ENCODE peak calls at places on chromosome 10, in nine cellular contexts. One of them, this sample, is unnamed.

GRCh38 chr10:93874309-93875031 is 19.3 kb upstream of the SLC35G1 start:
- DNase-seq in fibroblast of the aortic adventitia: no peak
- DNase-seq in OCI-LY7: no peak
- DNase-seq in adrenal gland: no peak
- DNase-seq in uterus: no peak
- DNase-seq in esophagus muscularis mucosa: no peak
- DNase-seq in AG04449: no peak
- DNase-seq in tibial nerve: no peak
- DNase-seq in mammary epithelial cell: no peak
- DNase-seq in this sample: no peak

GRCh38 chr10:127527891-127528290 is 21.2 kb upstream of the NPS start:
- DNase-seq in AG04449: no peak
- DNase-seq in tibial nerve: no peak
- DNase-seq in adrenal gland: no peak
- DNase-seq in uterus: peak; percentile 42
- DNase-seq in esophagus muscularis mucosa: peak; percentile 91
- DNase-seq in fibroblast of the aortic adventitia: no peak
- DNase-seq in OCI-LY7: no peak
- DNase-seq in mammary epithelial cell: no peak
- DNase-seq in this sample: no peak

GRCh38 chr10:104316321-104317099 is 21.8 kb downstream of the ITPRIP start:
- DNase-seq in fibroblast of the aortic adventitia: no peak
- DNase-seq in tibial nerve: no peak
- DNase-seq in uterus: no peak
- DNase-seq in adrenal gland: no peak
- DNase-seq in AG04449: no peak
- DNase-seq in mammary epithelial cell: no peak
- DNase-seq in esophagus muscularis mucosa: no peak
- DNase-seq in OCI-LY7: no peak
- DNase-seq in this sample: no peak

GRCh38 chr10:62437696-62438095 is 63.5 kb downstream of the ZNF365 start:
- DNase-seq in fibroblast of the aortic adventitia: peak; percentile 89
- DNase-seq in uterus: no peak
- DNase-seq in esophagus muscularis mucosa: no peak
- DNase-seq in OCI-LY7: peak; percentile 78
- DNase-seq in adrenal gland: peak; percentile 22
- DNase-seq in tibial nerve: no peak
- DNase-seq in AG04449: peak; percentile 69
- DNase-seq in mammary epithelial cell: peak; percentile 79
- DNase-seq in this sample: no peak

GRCh38 chr10:24350111-24350921 is 141.4 kb downstream of the KIAA1217 start:
- DNase-seq in adrenal gland: no peak
- DNase-seq in OCI-LY7: no peak
- DNase-seq in AG04449: peak; percentile 71
- DNase-seq in tibial nerve: no peak
- DNase-seq in fibroblast of the aortic adventitia: peak; percentile 74
- DNase-seq in esophagus muscularis mucosa: no peak
- DNase-seq in uterus: no peak
- DNase-seq in mammary epithelial cell: no peak
- DNase-seq in this sample: no peak

GRCh38 chr10:127906548-127907377 is at the start of gene PTPRE:
- DNase-seq in uterus: peak; percentile 53
- DNase-seq in fibroblast of the aortic adventitia: peak; percentile 16
- DNase-seq in esophagus muscularis mucosa: peak; percentile 91
- DNase-seq in tibial nerve: no peak
- DNase-seq in adrenal gland: peak; percentile 84
- DNase-seq in OCI-LY7: no peak
- DNase-seq in mammary epithelial cell: peak; percentile 66
- DNase-seq in AG04449: no peak
- DNase-seq in this sample: no peak

GRCh38 chr10:25869067-25869591 is 64.9 kb upstream of the MYO3A start:
- DNase-seq in uterus: no peak
- DNase-seq in mammary epithelial cell: no peak
- DNase-seq in esophagus muscularis mucosa: no peak
- DNase-seq in OCI-LY7: no peak
- DNase-seq in adrenal gland: no peak
- DNase-seq in tibial nerve: no peak
- DNase-seq in fibroblast of the aortic adventitia: no peak
- DNase-seq in AG04449: no peak
- DNase-seq in this sample: no peak

GRCh38 chr10:50260791-50261281 is 9.5 kb upstream of the ASAH2 start:
- DNase-seq in adrenal gland: no peak
- DNase-seq in esophagus muscularis mucosa: no peak
- DNase-seq in uterus: no peak
- DNase-seq in AG04449: no peak
- DNase-seq in mammary epithelial cell: peak; percentile 27
- DNase-seq in tibial nerve: no peak
- DNase-seq in fibroblast of the aortic adventitia: no peak
- DNase-seq in OCI-LY7: peak; percentile 37
- DNase-seq in this sample: peak; percentile 6

GRCh38 chr10:125201108-125201524 is 40.8 kb upstream of the CTBP2 start:
- DNase-seq in mammary epithelial cell: peak; percentile 92
- DNase-seq in uterus: no peak
- DNase-seq in AG04449: no peak
- DNase-seq in adrenal gland: no peak
- DNase-seq in tibial nerve: no peak
- DNase-seq in esophagus muscularis mucosa: no peak
- DNase-seq in OCI-LY7: no peak
- DNase-seq in fibroblast of the aortic adventitia: no peak
- DNase-seq in this sample: peak; percentile 95

GRCh38 chr10:4371691-4372295 is 454.2 kb upstream of the AKR1E2 start:
- DNase-seq in uterus: no peak
- DNase-seq in fibroblast of the aortic adventitia: no peak
- DNase-seq in mammary epithelial cell: no peak
- DNase-seq in tibial nerve: no peak
- DNase-seq in OCI-LY7: no peak
- DNase-seq in AG04449: no peak
- DNase-seq in esophagus muscularis mucosa: no peak
- DNase-seq in adrenal gland: no peak
- DNase-seq in this sample: no peak

GRCh38 chr10:4372601-4373000 is 453.4 kb upstream of the AKR1E2 start:
- DNase-seq in uterus: no peak
- DNase-seq in adrenal gland: no peak
- DNase-seq in tibial nerve: no peak
- DNase-seq in mammary epithelial cell: no peak
- DNase-seq in fibroblast of the aortic adventitia: peak; percentile 99
- DNase-seq in esophagus muscularis mucosa: no peak
- DNase-seq in AG04449: peak; percentile 91
- DNase-seq in OCI-LY7: no peak
- DNase-seq in this sample: no peak

DNA sequence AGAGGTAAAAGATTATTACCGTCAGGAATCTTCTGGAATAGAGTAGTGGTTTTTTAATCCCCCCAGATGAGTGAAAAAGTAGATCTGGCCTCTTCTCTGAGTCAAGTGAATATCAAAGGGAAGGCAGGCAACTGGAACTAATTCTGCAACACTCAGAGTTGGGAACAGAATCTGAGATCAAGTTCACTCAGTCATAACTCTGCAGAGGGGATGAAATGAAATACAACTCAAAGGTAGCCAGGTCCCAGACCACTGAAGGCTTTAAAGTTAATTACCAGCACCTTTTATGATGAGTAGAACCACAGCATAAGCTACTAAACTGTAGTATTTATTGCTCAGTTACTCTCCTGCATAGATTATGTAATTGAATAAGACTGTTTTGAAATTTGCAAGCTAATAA is 455.6 kb upstream of the AKR1E2 start:
- DNase-seq in AG04449: no peak
- DNase-seq in tibial nerve: no peak
- DNase-seq in mammary epithelial cell: no peak
- DNase-seq in fibroblast of the aortic adventitia: no peak
- DNase-seq in uterus: no peak
- DNase-seq in adrenal gland: no peak
- DNase-seq in OCI-LY7: no peak
- DNase-seq in esophagus muscularis mucosa: no peak
- DNase-seq in this sample: no peak
- H3K4me3 ChIP-seq in AG04449: no peak overlapping the region
- H3K4me3 ChIP-seq in tibial nerve: no peak overlapping the region
- H3K4me3 ChIP-seq in mammary epithelial cell: no peak overlapping the region
- H3K4me3 ChIP-seq in fibroblast of the aortic adventitia: no peak overlapping the region
- H3K4me3 ChIP-seq in uterus: no peak overlapping the region
- H3K4me3 ChIP-seq in adrenal gland: no peak overlapping the region
- H3K4me3 ChIP-seq in OCI-LY7: no peak overlapping the region
- H3K4me3 ChIP-seq in esophagus muscularis mucosa: no peak overlapping the region
- H3K4me3 ChIP-seq in this sample: no peak overlapping the region

GRCh38 chr10:31320598-31321211 is 1.7 kb downstream of the ZEB1 start:
- DNase-seq in AG04449: no peak
- DNase-seq in tibial nerve: peak; percentile 32
- DNase-seq in adrenal gland: peak; percentile 37
- DNase-seq in esophagus muscularis mucosa: no peak
- DNase-seq in uterus: peak; percentile 63
- DNase-seq in mammary epithelial cell: peak; percentile 38
- DNase-seq in fibroblast of the aortic adventitia: peak; percentile 72
- DNase-seq in OCI-LY7: peak; percentile 70
- DNase-seq in this sample: no peak
- TF ChIP-seq CTCF in AG04449: no peak
- TF ChIP-seq CTCF in tibial nerve: no peak
- TF ChIP-seq CTCF in adrenal gland: no peak
- TF ChIP-seq CTCF in esophagus muscularis mucosa: peak; percentile 16
- TF ChIP-seq CTCF in uterus: peak; percentile 56
- TF ChIP-seq CTCF in mammary epithelial cell: no peak
- TF ChIP-seq CTCF in fibroblast of the aortic adventitia: peak; percentile 13
- TF ChIP-seq CTCF in OCI-LY7: peak; percentile 32
- TF ChIP-seq CTCF in this sample: peak; percentile 2

GRCh38 chr10:77501152-77501845 is 136.3 kb downstream of the KCNMA1 start:
- DNase-seq in fibroblast of the aortic adventitia: peak; percentile 90
- DNase-seq in tibial nerve: no peak
- DNase-seq in uterus: peak; percentile 40
- DNase-seq in adrenal gland: peak; percentile 49
- DNase-seq in mammary epithelial cell: peak; percentile 78
- DNase-seq in AG04449: peak; percentile 82
- DNase-seq in esophagus muscularis mucosa: no peak
- DNase-seq in OCI-LY7: no peak
- DNase-seq in this sample: no peak

GRCh38 chr10:77504870-77505257 is 132.7 kb downstream of the KCNMA1 start:
- DNase-seq in AG04449: no peak
- DNase-seq in uterus: no peak
- DNase-seq in OCI-LY7: no peak
- DNase-seq in fibroblast of the aortic adventitia: no peak
- DNase-seq in mammary epithelial cell: peak; percentile 98
- DNase-seq in tibial nerve: no peak
- DNase-seq in esophagus muscularis mucosa: no peak
- DNase-seq in adrenal gland: no peak
- DNase-seq in this sample: peak; percentile 89

GRCh38 chr10:77504196-77504869 is 133.3 kb downstream of the KCNMA1 start:
- DNase-seq in OCI-LY7: no peak
- DNase-seq in tibial nerve: no peak
- DNase-seq in uterus: no peak
- DNase-seq in AG04449: no peak
- DNase-seq in fibroblast of the aortic adventitia: peak; percentile 87
- DNase-seq in adrenal gland: no peak
- DNase-seq in esophagus muscularis mucosa: no peak
- DNase-seq in mammary epithelial cell: no peak
- DNase-seq in this sample: peak; percentile 76

GRCh38 chr10:77500754-77501151 is 136.9 kb downstream of the KCNMA1 start:
- DNase-seq in uterus: no peak
- DNase-seq in mammary epithelial cell: no peak
- DNase-seq in adrenal gland: no peak
- DNase-seq in AG04449: no peak
- DNase-seq in esophagus muscularis mucosa: no peak
- DNase-seq in tibial nerve: no peak
- DNase-seq in OCI-LY7: no peak
- DNase-seq in fibroblast of the aortic adventitia: no peak
- DNase-seq in this sample: no peak

DNA sequence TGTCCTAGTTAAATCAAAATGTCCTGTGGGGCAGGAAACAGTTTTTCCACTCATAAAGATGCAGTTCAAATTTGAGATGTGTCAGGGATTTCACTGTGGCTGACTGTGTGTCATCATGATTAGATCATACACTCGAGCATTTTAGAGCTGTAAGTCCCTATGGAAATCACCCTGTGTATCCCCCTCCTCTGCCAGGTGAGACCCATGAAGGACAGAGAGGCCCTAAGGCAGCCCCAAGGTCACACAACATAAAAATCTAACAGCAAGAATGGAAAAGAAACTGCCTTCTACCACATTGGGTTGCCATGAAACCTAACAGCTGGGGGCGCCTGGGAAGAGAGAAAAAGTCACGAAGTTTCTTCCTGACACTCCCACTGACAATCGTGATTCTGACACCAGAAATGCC is 135.8 kb downstream of the KCNMA1 start:
- DNase-seq in mammary epithelial cell: peak; percentile 43
- DNase-seq in esophagus muscularis mucosa: no peak
- DNase-seq in OCI-LY7: no peak
- DNase-seq in uterus: no peak
- DNase-seq in fibroblast of the aortic adventitia: no peak
- DNase-seq in AG04449: no peak
- DNase-seq in adrenal gland: no peak
- DNase-seq in tibial nerve: no peak
- DNase-seq in this sample: no peak
- H3K4me3 ChIP-seq in mammary epithelial cell: no peak overlapping the region
- H3K4me3 ChIP-seq in esophagus muscularis mucosa: no peak overlapping the region
- H3K4me3 ChIP-seq in OCI-LY7: no peak overlapping the region
- H3K4me3 ChIP-seq in uterus: no peak overlapping the region
- H3K4me3 ChIP-seq in fibroblast of the aortic adventitia: no peak overlapping the region
- H3K4me3 ChIP-seq in AG04449: no peak overlapping the region
- H3K4me3 ChIP-seq in adrenal gland: no peak overlapping the region
- H3K4me3 ChIP-seq in tibial nerve: no peak overlapping the region
- H3K4me3 ChIP-seq in this sample: no peak overlapping the region

GRCh38 chr10:47154762-47155161 is 145.2 kb upstream of the GDF10 start:
- DNase-seq in fibroblast of the aortic adventitia: no peak
- DNase-seq in mammary epithelial cell: no peak
- DNase-seq in uterus: no peak
- DNase-seq in AG04449: no peak
- DNase-seq in esophagus muscularis mucosa: no peak
- DNase-seq in adrenal gland: no peak
- DNase-seq in OCI-LY7: no peak
- DNase-seq in tibial nerve: no peak
- DNase-seq in this sample: no peak
- TF ChIP-seq CTCF in fibroblast of the aortic adventitia: no peak
- TF ChIP-seq CTCF in mammary epithelial cell: no peak
- TF ChIP-seq CTCF in uterus: no peak
- TF ChIP-seq CTCF in AG04449: no peak
- TF ChIP-seq CTCF in esophagus muscularis mucosa: no peak
- TF ChIP-seq CTCF in adrenal gland: no peak
- TF ChIP-seq CTCF in OCI-LY7: no peak
- TF ChIP-seq CTCF in tibial nerve: no peak
- TF ChIP-seq CTCF in this sample: no peak

This sample was measured in epithelial cell of proximal tubule.